ENCODE peak calls at places on chromosomes 11 and 22, in seven cellular contexts. One of them, this sample, is unnamed.

GRCh38 chr22:43401661-43402060 is 10.2 kb upstream of the MPPED1 start:
- DNase-seq in H9: no peak
- DNase-seq in IMR-90: no peak
- DNase-seq in GM23248: no peak
- DNase-seq in GM23338: no peak
- DNase-seq in fibroblast of lung: no peak
- DNase-seq in PC-3: no peak
- DNase-seq in this sample: no peak

GRCh38 chr11:64789331-64790204 is 11.2 kb upstream of the SF1 start:
- DNase-seq in fibroblast of lung: no peak
- DNase-seq in IMR-90: no peak
- DNase-seq in H9: no peak
- DNase-seq in PC-3: no peak
- DNase-seq in GM23338: no peak
- DNase-seq in GM23248: no peak
- DNase-seq in this sample: no peak

GRCh38 chr11:93623179-93623578 is 38.3 kb upstream of the CEP295 start:
- DNase-seq in H9: peak; percentile 65
- DNase-seq in fibroblast of lung: no peak
- DNase-seq in GM23248: no peak
- DNase-seq in GM23338: peak; percentile 62
- DNase-seq in IMR-90: no peak
- DNase-seq in PC-3: no peak
- DNase-seq in this sample: peak; percentile 56

GRCh38 chr22:29397791-29398190 is 9.4 kb upstream of the AP1B1 start:
- DNase-seq in GM23248: no peak
- DNase-seq in PC-3: no peak
- DNase-seq in GM23338: no peak
- DNase-seq in IMR-90: no peak
- DNase-seq in fibroblast of lung: no peak
- DNase-seq in H9: no peak
- DNase-seq in this sample: no peak

GRCh38 chr11:15889353-15889752 is 467.0 kb downstream of the SOX6 start:
- DNase-seq in GM23248: no peak
- DNase-seq in GM23338: no peak
- DNase-seq in fibroblast of lung: no peak
- DNase-seq in PC-3: no peak
- DNase-seq in H9: no peak
- DNase-seq in IMR-90: no peak
- DNase-seq in this sample: no peak

GRCh38 chr11:118998388-118998717 is 415 bp downstream of the CENATAC start:
- DNase-seq in H9: peak; percentile 55
- DNase-seq in GM23248: peak; percentile 36
- DNase-seq in fibroblast of lung: no peak
- DNase-seq in PC-3: peak; percentile 11
- DNase-seq in GM23338: peak; percentile 49
- DNase-seq in IMR-90: no peak
- DNase-seq in this sample: no peak

GRCh38 chr11:67268036-67268683 is 1.9 kb downstream of the GRK2 start:
- DNase-seq in GM23338: no peak
- DNase-seq in fibroblast of lung: no peak
- DNase-seq in GM23248: no peak
- DNase-seq in IMR-90: no peak
- DNase-seq in PC-3: no peak
- DNase-seq in H9: no peak
- DNase-seq in this sample: no peak

GRCh38 chr11:77287136-77287535 is 14.3 kb downstream of the GDPD4 start:
- DNase-seq in PC-3: peak; percentile 17
- DNase-seq in H9: no peak
- DNase-seq in fibroblast of lung: peak; percentile 40
- DNase-seq in GM23248: peak; percentile 30
- DNase-seq in IMR-90: peak; percentile 26
- DNase-seq in GM23338: no peak
- DNase-seq in this sample: no peak

GRCh38 chr11:96119211-96119610 is 195.3 kb upstream of the MTMR2 start:
- DNase-seq in H9: no peak
- DNase-seq in IMR-90: no peak
- DNase-seq in fibroblast of lung: no peak
- DNase-seq in PC-3: no peak
- DNase-seq in GM23248: no peak
- DNase-seq in GM23338: no peak
- DNase-seq in this sample: no peak

GRCh38 chr11:109914038-109914437 is 179.2 kb upstream of the ZC3H12C start:
- DNase-seq in fibroblast of lung: no peak
- DNase-seq in GM23248: no peak
- DNase-seq in GM23338: peak; percentile 44
- DNase-seq in H9: no peak
- DNase-seq in PC-3: peak; percentile 84
- DNase-seq in IMR-90: no peak
- DNase-seq in this sample: no peak

GRCh38 chr22:27542602-27543001 is 259.0 kb downstream of the MN1 start:
- DNase-seq in fibroblast of lung: no peak
- DNase-seq in IMR-90: no peak
- DNase-seq in GM23338: no peak
- DNase-seq in H9: no peak
- DNase-seq in PC-3: no peak
- DNase-seq in GM23248: no peak
- DNase-seq in this sample: no peak

GRCh38 chr11:117820071-117820470 is 4.5 kb downstream of the FXYD2 start:
- DNase-seq in GM23248: no peak
- DNase-seq in IMR-90: no peak
- DNase-seq in fibroblast of lung: no peak
- DNase-seq in PC-3: no peak
- DNase-seq in GM23338: no peak
- DNase-seq in H9: no peak
- DNase-seq in this sample: no peak

GRCh38 chr11:76770642-76771445 is 12.3 kb upstream of the TSKU start:
- DNase-seq in H9: no peak
- DNase-seq in fibroblast of lung: peak; percentile 98
- DNase-seq in PC-3: peak; percentile 92
- DNase-seq in IMR-90: peak; percentile 99
- DNase-seq in GM23248: peak; percentile 95
- DNase-seq in GM23338: no peak
- DNase-seq in this sample: peak; percentile 70

GRCh38 chr11:57527056-57527631 is 3.4 kb downstream of the TIMM10 start:
- DNase-seq in IMR-90: peak; percentile 59
- DNase-seq in GM23338: peak; percentile 87
- DNase-seq in H9: peak; percentile 64
- DNase-seq in fibroblast of lung: peak; percentile 36
- DNase-seq in PC-3: peak; percentile 85
- DNase-seq in GM23248: peak; percentile 66
- DNase-seq in this sample: peak; percentile 79

GRCh38 chr11:11284481-11284880 is 68.6 kb downstream of the CSNK2A3 start:
- DNase-seq in H9: no peak
- DNase-seq in GM23248: no peak
- DNase-seq in PC-3: no peak
- DNase-seq in GM23338: no peak
- DNase-seq in IMR-90: no peak
- DNase-seq in fibroblast of lung: no peak
- DNase-seq in this sample: no peak

GRCh38 chr22:36470994-36471331 is 10.5 kb downstream of the TXN2 start:
- DNase-seq in PC-3: no peak
- DNase-seq in GM23248: no peak
- DNase-seq in H9: no peak
- DNase-seq in fibroblast of lung: peak; percentile 86
- DNase-seq in GM23338: no peak
- DNase-seq in IMR-90: peak; percentile 73
- DNase-seq in this sample: no peak

GRCh38 chr11:125568970-125569912 is at the start of gene EI24:
- DNase-seq in PC-3: peak; percentile 97
- DNase-seq in GM23248: peak; percentile 97
- DNase-seq in IMR-90: peak; percentile 90
- DNase-seq in fibroblast of lung: peak; percentile 90
- DNase-seq in GM23338: peak; percentile 98
- DNase-seq in H9: peak; percentile 95
- DNase-seq in this sample: peak; percentile 98

GRCh38 chr22:48627966-48628365 is 1199.7 kb downstream of the BRD1 start:
- DNase-seq in fibroblast of lung: no peak
- DNase-seq in GM23338: no peak
- DNase-seq in H9: no peak
- DNase-seq in IMR-90: no peak
- DNase-seq in PC-3: no peak
- DNase-seq in GM23248: no peak
- DNase-seq in this sample: no peak

GRCh38 chr22:48629631-48630443 is 1197.8 kb downstream of the BRD1 start:
- DNase-seq in IMR-90: no peak
- DNase-seq in GM23248: no peak
- DNase-seq in H9: no peak
- DNase-seq in PC-3: no peak
- DNase-seq in fibroblast of lung: no peak
- DNase-seq in GM23338: no peak
- DNase-seq in this sample: no peak

GRCh38 chr22:48624401-48624800 is 1203.3 kb downstream of the BRD1 start:
- DNase-seq in GM23248: no peak
- DNase-seq in GM23338: no peak
- DNase-seq in fibroblast of lung: no peak
- DNase-seq in IMR-90: no peak
- DNase-seq in PC-3: no peak
- DNase-seq in H9: no peak
- DNase-seq in this sample: no peak

GRCh38 chr22:48628891-48629559 is 1198.6 kb downstream of the BRD1 start:
- DNase-seq in IMR-90: no peak
- DNase-seq in GM23338: no peak
- DNase-seq in H9: peak; percentile 60
- DNase-seq in PC-3: no peak
- DNase-seq in fibroblast of lung: no peak
- DNase-seq in GM23248: no peak
- DNase-seq in this sample: peak; percentile 69

GRCh38 chr22:48627203-48627602 is 1200.5 kb downstream of the BRD1 start:
- DNase-seq in GM23248: no peak
- DNase-seq in IMR-90: no peak
- DNase-seq in GM23338: no peak
- DNase-seq in fibroblast of lung: peak; percentile 33
- DNase-seq in PC-3: no peak
- DNase-seq in H9: no peak
- DNase-seq in this sample: peak; percentile 18
- H3K4me2 ChIP-seq in GM23248: no peak overlapping the region
- H3K4me2 ChIP-seq in IMR-90: no peak overlapping the region
- H3K4me2 ChIP-seq in GM23338: no peak overlapping the region
- H3K4me2 ChIP-seq in fibroblast of lung: no peak overlapping the region
- H3K4me2 ChIP-seq in PC-3: no peak overlapping the region
- H3K4me2 ChIP-seq in H9: no peak overlapping the region
- H3K4me2 ChIP-seq in this sample: no peak overlapping the region

GRCh38 chr11:75040167-75040770 is 51.5 kb downstream of the NEU3 start:
- DNase-seq in GM23338: no peak
- DNase-seq in H9: no peak
- DNase-seq in PC-3: no peak
- DNase-seq in IMR-90: no peak
- DNase-seq in GM23248: no peak
- DNase-seq in fibroblast of lung: no peak
- DNase-seq in this sample: no peak

GRCh38 chr11:75031771-75032549 is 43.2 kb downstream of the NEU3 start:
- DNase-seq in GM23248: peak; percentile 82
- DNase-seq in IMR-90: peak; percentile 78
- DNase-seq in PC-3: peak; percentile 84
- DNase-seq in H9: peak; percentile 86
- DNase-seq in GM23338: peak; percentile 93
- DNase-seq in fibroblast of lung: peak; percentile 54
- DNase-seq in this sample: peak; percentile 81

GRCh38 chr11:75032550-75032935 is 43.8 kb downstream of the NEU3 start:
- DNase-seq in PC-3: no peak
- DNase-seq in GM23248: no peak
- DNase-seq in fibroblast of lung: no peak
- DNase-seq in IMR-90: no peak
- DNase-seq in GM23338: no peak
- DNase-seq in H9: no peak
- DNase-seq in this sample: no peak

GRCh38 chr11:75033916-75034315 is 45.2 kb downstream of the NEU3 start:
- DNase-seq in PC-3: no peak
- DNase-seq in H9: no peak
- DNase-seq in GM23338: no peak
- DNase-seq in IMR-90: no peak
- DNase-seq in fibroblast of lung: no peak
- DNase-seq in GM23248: no peak
- DNase-seq in this sample: no peak

GRCh38 chr11:75035911-75036536 is 47.3 kb downstream of the NEU3 start:
- DNase-seq in PC-3: peak; percentile 93
- DNase-seq in IMR-90: no peak
- DNase-seq in H9: peak; percentile 23
- DNase-seq in GM23338: no peak
- DNase-seq in fibroblast of lung: no peak
- DNase-seq in GM23248: peak; percentile 56
- DNase-seq in this sample: no peak
- H3K4me2 ChIP-seq in PC-3: peak overlapping the region; percentile 10
- H3K4me2 ChIP-seq in IMR-90: no peak overlapping the region
- H3K4me2 ChIP-seq in H9: no peak overlapping the region
- H3K4me2 ChIP-seq in GM23338: no peak overlapping the region
- H3K4me2 ChIP-seq in fibroblast of lung: no peak overlapping the region
- H3K4me2 ChIP-seq in GM23248: no peak overlapping the region
- H3K4me2 ChIP-seq in this sample: no peak overlapping the region

GRCh38 chr22:38789606-38790005 is 4.3 kb downstream of the DNAL4 start:
- DNase-seq in H9: no peak
- DNase-seq in PC-3: no peak
- DNase-seq in GM23248: no peak
- DNase-seq in IMR-90: no peak
- DNase-seq in fibroblast of lung: no peak
- DNase-seq in GM23338: no peak
- DNase-seq in this sample: no peak

GRCh38 chr22:38795569-38795968 is 1.6 kb upstream of the DNAL4 start:
- DNase-seq in PC-3: no peak
- DNase-seq in H9: no peak
- DNase-seq in GM23248: no peak
- DNase-seq in GM23338: no peak
- DNase-seq in IMR-90: no peak
- DNase-seq in fibroblast of lung: no peak
- DNase-seq in this sample: no peak

GRCh38 chr22:38793721-38794466 is at the start of gene DNAL4:
- DNase-seq in GM23338: peak; percentile 100
- DNase-seq in PC-3: peak; percentile 98
- DNase-seq in GM23248: peak; percentile 98
- DNase-seq in H9: peak; percentile 95
- DNase-seq in IMR-90: peak; percentile 98
- DNase-seq in fibroblast of lung: peak; percentile 98
- DNase-seq in this sample: peak; percentile 98

GRCh38 chr22:38796262-38796957 is 2.5 kb upstream of the DNAL4 start:
- DNase-seq in fibroblast of lung: peak; percentile 44
- DNase-seq in PC-3: no peak
- DNase-seq in GM23248: peak; percentile 18
- DNase-seq in H9: no peak
- DNase-seq in IMR-90: no peak
- DNase-seq in GM23338: no peak
- DNase-seq in this sample: no peak

DNA sequence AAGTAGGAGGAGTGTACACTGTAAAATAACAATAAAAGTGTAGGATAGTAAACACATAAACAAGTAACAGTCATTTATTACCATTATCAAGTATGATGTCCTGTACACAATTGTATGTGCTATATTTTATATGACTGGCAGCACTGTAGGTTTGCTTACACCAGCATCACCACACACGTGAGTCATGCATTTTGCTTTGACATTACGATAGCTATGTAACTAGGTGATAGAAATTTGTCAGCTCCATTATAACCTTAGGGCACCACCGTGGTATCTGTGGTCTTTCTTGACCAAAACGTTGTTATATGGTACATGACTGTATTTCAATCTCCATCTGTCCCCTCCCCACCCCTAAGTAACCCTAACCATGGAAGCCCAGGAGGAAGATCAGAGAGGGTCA is 1.1 kb downstream of the DNAL4 start:
- DNase-seq in PC-3: peak; percentile 53
- DNase-seq in H9: no peak
- DNase-seq in GM23248: peak; percentile 59
- DNase-seq in fibroblast of lung: peak; percentile 51
- DNase-seq in GM23338: no peak
- DNase-seq in IMR-90: peak; percentile 59
- DNase-seq in this sample: no peak
- H3K4me2 ChIP-seq in PC-3: peak overlapping the region; percentile 92
- H3K4me2 ChIP-seq in H9: peak overlapping the region; percentile 66
- H3K4me2 ChIP-seq in GM23248: peak overlapping the region; percentile 92
- H3K4me2 ChIP-seq in fibroblast of lung: peak overlapping the region; percentile 96
- H3K4me2 ChIP-seq in GM23338: peak overlapping the region; percentile 91
- H3K4me2 ChIP-seq in IMR-90: peak overlapping the region; percentile 99
- H3K4me2 ChIP-seq in this sample: peak overlapping the region; percentile 96

GRCh38 chr22:23716811-23717801 is 26.3 kb downstream of the RGL4 start:
- DNase-seq in PC-3: peak; percentile 76
- DNase-seq in H9: peak; percentile 91
- DNase-seq in fibroblast of lung: peak; percentile 86
- DNase-seq in IMR-90: peak; percentile 85
- DNase-seq in GM23338: peak; percentile 96
- DNase-seq in GM23248: peak; percentile 95
- DNase-seq in this sample: peak; percentile 96
- H3K4me2 ChIP-seq in PC-3: peak overlapping the region; percentile 91
- H3K4me2 ChIP-seq in H9: peak overlapping the region; percentile 13
- H3K4me2 ChIP-seq in fibroblast of lung: peak overlapping the region; percentile 66
- H3K4me2 ChIP-seq in IMR-90: peak overlapping the region; percentile 81
- H3K4me2 ChIP-seq in GM23338: peak overlapping the region; percentile 90
- H3K4me2 ChIP-seq in GM23248: peak overlapping the region; percentile 64
- H3K4me2 ChIP-seq in this sample: peak overlapping the region; percentile 84

This sample was measured in neural progenitor cell.